ENCODE peak calls at places on chromosomes 2 and 18, in six cellular contexts. J is epithelial cell of esophagus; W is H54; U is cardiac muscle cell; K is neural progenitor cell; I is stimulated activated CD4-positive, alpha-beta T cell treated with anti-CD3 and anti-CD28 coated beads, Interleukin-2, amount 100 ng/mL, for 48 hours. E is an unnamed sample.
A peak's percentile ranks its signal among the peaks of the same experiment; 100 is the strongest.

GRCh38 chr2:121128741-121129659 is 156.0 kb downstream of the TFCP2L1 start:
- DNase-seq in J (peak; percentile 72), W (no peak), U (peak; percentile 68), K (peak; percentile 72), I (peak; percentile 3), E (no peak)

GRCh38 chr2:62296034-62296832 is 100.3 kb downstream of the B3GNT2 start:
- DNase-seq in J (no peak), W (no peak), U (no peak), K (no peak), I (no peak), E (no peak)

GRCh38 chr2:85231952-85232351 is 95.8 kb downstream of the TGOLN2 start:
- DNase-seq in J (no peak), W (no peak), U (no peak), K (peak; percentile 84), I (no peak), E (no peak)

GRCh38 chr2:6394266-6394665 is 471.4 kb downstream of the CMPK2 start:
- DNase-seq in J (peak; percentile 48), W (no peak), U (no peak), K (no peak), I (no peak), E (no peak)

GRCh38 chr18:69400253-69400975 is at the start of gene DOK6:
- DNase-seq in J (peak; percentile 29), W (no peak), U (peak; percentile 95), K (peak; percentile 93), I (no peak), E (no peak)

GRCh38 chr2:101622633-101623521 is 74.6 kb upstream of the MAP4K4 start:
- DNase-seq in J (no peak), W (no peak), U (no peak), K (no peak), I (peak; percentile 8), E (peak; percentile 78)

GRCh38 chr2:55864351-55865084 is 59.1 kb downstream of the EFEMP1 start:
- DNase-seq in J (no peak), W (no peak), U (no peak), K (no peak), I (no peak), E (no peak)

GRCh38 chr18:47881752-47882455 is 48.6 kb downstream of the SMAD2 start:
- DNase-seq in J (peak; percentile 60), W (no peak), U (no peak), K (no peak), I (no peak), E (no peak)

GRCh38 chr2:147843864-147844690 is 752 bp upstream of the ACVR2A start:
- DNase-seq in J (peak; percentile 94), W (peak; percentile 87), U (peak; percentile 96), K (peak; percentile 97), I (peak; percentile 78), E (no peak)

GRCh38 chr2:12257476-12257875 is 459.3 kb upstream of the TRIB2 start:
- DNase-seq in J (no peak), W (no peak), U (no peak), K (no peak), I (no peak), E (no peak)

GRCh38 chr2:237488901-237489860 is 2.1 kb downstream of the MLPH start:
- DNase-seq in J (peak; percentile 93), W (peak; percentile 55), U (no peak), K (no peak), I (no peak), E (no peak)

GRCh38 chr18:48402953-48403352 is 6.2 kb downstream of the ZBTB7C start:
- DNase-seq in J (no peak), W (no peak), U (no peak), K (no peak), I (no peak), E (no peak)

GRCh38 chr2:208807756-208808155 is 401.2 kb downstream of the PTH2R start:
- DNase-seq in J (peak; percentile 36), W (no peak), U (no peak), K (no peak), I (no peak), E (no peak)

GRCh38 chr2:173278794-173279527 is 75.7 kb upstream of the CDCA7 start:
- DNase-seq in J (peak; percentile 6), W (no peak), U (no peak), K (no peak), I (no peak), E (no peak)

GRCh38 chr2:217527586-217528202 is 475.1 kb downstream of the TNS1 start:
- DNase-seq in J (no peak), W (no peak), U (no peak), K (no peak), I (no peak), E (no peak)

GRCh38 chr2:238136820-238137537 is 1.5 kb upstream of the KLHL30 start:
- DNase-seq in J (peak; percentile 81), W (no peak), U (no peak), K (no peak), I (no peak), E (no peak)

GRCh38 chr18:36769611-36770314 is 59.0 kb downstream of the TPGS2 start:
- DNase-seq in J (no peak), W (no peak), U (peak; percentile 40), K (peak; percentile 62), I (no peak), E (no peak)

GRCh38 chr2:151315381-151315903 is 26.0 kb upstream of the NMI start:
- DNase-seq in J (peak; percentile 46), W (no peak), U (no peak), K (peak; percentile 53), I (no peak), E (no peak)

GRCh38 chr2:145503511-145503910 is 983.6 kb upstream of the ZEB2 start:
- DNase-seq in J (peak; percentile 3), W (no peak), U (no peak), K (peak; percentile 57), I (no peak), E (no peak)

GRCh38 chr2:178473373-178473772 is 5.0 kb downstream of the FKBP7 start:
- DNase-seq in J (no peak), W (no peak), U (no peak), K (no peak), I (no peak), E (no peak)

GRCh38 chr2:138137949-138138348 is 173.7 kb downstream of the HNMT start:
- DNase-seq in J (peak; percentile 18), W (no peak), U (no peak), K (no peak), I (no peak), E (no peak)

GRCh38 chr2:172098287-172098649 is 4.4 kb downstream of the DLX2 start:
- DNase-seq in J (no peak), W (no peak), U (no peak), K (no peak), I (no peak), E (no peak)

GRCh38 chr2:117853873-117854272 is 39.4 kb downstream of the DDX18 start:
- DNase-seq in J (no peak), W (no peak), U (no peak), K (no peak), I (no peak), E (no peak)

GRCh38 chr18:45666520-45666919 is 51.2 kb downstream of the SLC14A2 start:
- DNase-seq in J (no peak), W (no peak), U (no peak), K (no peak), I (no peak), E (no peak)

GRCh38 chr18:7084080-7084765 is 33.4 kb downstream of the LAMA1 start:
- DNase-seq in J (peak; percentile 67), W (peak; percentile 19), U (no peak), K (no peak), I (no peak), E (no peak)

GRCh38 chr2:167686691-167687090 is 560.7 kb downstream of the STK39 start:
- DNase-seq in J (no peak), W (no peak), U (peak; percentile 25), K (no peak), I (no peak), E (no peak)

GRCh38 chr2:19346983-19347618 is 11.3 kb downstream of the OSR1 start:
- DNase-seq in J (no peak), W (no peak), U (no peak), K (no peak), I (no peak), E (no peak)

GRCh38 chr2:104502904-104503303 is 351.0 kb upstream of the POU3F3 start:
- DNase-seq in J (no peak), W (no peak), U (no peak), K (peak; percentile 14), I (no peak), E (no peak)

E was measured in GM12864.